ENCODE peak calls at places on chromosomes 5 and 9, in five cellular contexts. D is mesenchymal stem cell, C is H1, I is H9, J is IMR-90. E is an unnamed sample.

GRCh38 chr5:136191304-136192014 is 1.5 kb downstream of the SMIM32 start:
- DNase-seq in D (peak), C (no peak), I (peak), J (peak), E (no peak)

GRCh38 chr5:143931389-143931984 is 119.5 kb downstream of the HMHB1 start:
- DNase-seq in D (no peak), C (no peak), I (no peak), J (no peak), E (no peak)

GRCh38 chr9:127589955-127590370 is 22.1 kb upstream of the STXBP1 start:
- DNase-seq in D (peak), C (peak), I (peak), J (peak), E (peak)

GRCh38 chr5:33441241-33441844 is 578 bp downstream of the TARS1 start:
- DNase-seq in D (no peak), C (no peak), I (no peak), J (peak), E (no peak)

GRCh38 chr9:7439355-7439978 is 360.1 kb downstream of the DMAC1 start:
- DNase-seq in D (peak), C (no peak), I (no peak), J (peak), E (no peak)

GRCh38 chr5:2141254-2142000 is 258.7 kb upstream of the IRX4 start:
- DNase-seq in D (no peak), C (no peak), I (peak), J (no peak), E (no peak)

GRCh38 chr5:84724683-84725082 is 340.0 kb upstream of the EDIL3 start:
- DNase-seq in D (peak), C (no peak), I (no peak), J (peak), E (no peak)

GRCh38 chr5:147854331-147854730 is 22.9 kb upstream of the SPINK1 start:
- DNase-seq in D (no peak), C (no peak), I (no peak), J (no peak), E (no peak)

GRCh38 chr5:32254987-32255900 is 57.5 kb downstream of the MTMR12 start:
- DNase-seq in D (no peak), C (no peak), I (no peak), J (peak), E (no peak)

GRCh38 chr5:134606726-134607125 is 25.9 kb downstream of the SAR1B start:
- DNase-seq in D (no peak), C (no peak), I (no peak), J (no peak), E (no peak)

DNA sequence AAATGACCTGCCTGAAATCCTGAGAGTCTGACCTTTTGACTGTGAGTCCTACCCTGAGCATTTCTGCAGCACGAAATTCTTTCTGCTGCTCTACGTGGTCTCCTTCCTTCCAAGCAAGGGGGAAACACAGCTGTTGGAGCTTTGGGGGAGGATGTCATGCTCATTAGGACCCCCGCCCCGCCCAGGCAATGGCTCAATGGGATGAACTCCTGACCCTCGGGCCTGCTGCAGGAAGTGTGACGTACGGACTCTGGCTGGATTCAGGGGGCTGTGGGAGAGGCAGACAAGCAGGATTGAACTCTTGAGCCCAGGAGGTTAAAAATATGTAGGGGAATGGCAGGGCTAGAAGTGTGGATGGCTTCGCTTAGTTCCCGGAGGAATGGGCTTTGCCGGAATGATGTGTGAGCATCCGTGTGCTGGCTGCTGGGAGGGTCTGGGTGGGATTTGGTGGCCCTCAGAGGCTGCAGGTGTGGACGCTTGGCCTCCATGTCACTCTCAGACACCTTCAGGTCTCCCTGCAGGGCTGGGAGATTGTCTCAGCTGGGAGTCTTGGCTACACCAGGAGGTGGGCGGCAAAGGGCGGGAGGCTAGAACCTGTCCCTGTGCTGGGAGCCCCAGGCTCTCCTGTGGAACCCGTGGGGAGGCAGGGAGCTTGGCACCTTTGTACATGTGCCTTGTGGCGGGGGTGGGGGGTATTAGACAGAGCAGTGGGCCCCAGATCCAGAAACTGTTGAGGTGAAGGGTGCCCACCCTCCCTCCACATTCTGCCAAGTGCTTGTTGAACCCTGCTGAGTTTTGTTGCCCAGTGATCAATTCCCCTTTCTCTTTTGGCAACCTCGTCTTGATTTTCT is 26.3 kb downstream of the STC2 start:
- DNase-seq in D (no peak), C (no peak), I (no peak), J (no peak), E (peak)
- H3K14ac ChIP-seq in D (peak), C (no peak), I (no peak), J (peak), E (no peak)

GRCh38 chr9:134357631-134358025 is 31.4 kb downstream of the RXRA start:
- DNase-seq in D (no peak), C (no peak), I (no peak), J (no peak), E (no peak)

GRCh38 chr9:134358968-134359319 is 32.7 kb downstream of the RXRA start:
- DNase-seq in D (no peak), C (no peak), I (no peak), J (no peak), E (no peak)

GRCh38 chr9:134356496-134357470 is 30.5 kb downstream of the RXRA start:
- DNase-seq in D (no peak), C (no peak), I (no peak), J (no peak), E (no peak)

GRCh38 chr9:134359493-134360179 is 33.4 kb downstream of the RXRA start:
- DNase-seq in D (no peak), C (no peak), I (no peak), J (no peak), E (no peak)

DNA sequence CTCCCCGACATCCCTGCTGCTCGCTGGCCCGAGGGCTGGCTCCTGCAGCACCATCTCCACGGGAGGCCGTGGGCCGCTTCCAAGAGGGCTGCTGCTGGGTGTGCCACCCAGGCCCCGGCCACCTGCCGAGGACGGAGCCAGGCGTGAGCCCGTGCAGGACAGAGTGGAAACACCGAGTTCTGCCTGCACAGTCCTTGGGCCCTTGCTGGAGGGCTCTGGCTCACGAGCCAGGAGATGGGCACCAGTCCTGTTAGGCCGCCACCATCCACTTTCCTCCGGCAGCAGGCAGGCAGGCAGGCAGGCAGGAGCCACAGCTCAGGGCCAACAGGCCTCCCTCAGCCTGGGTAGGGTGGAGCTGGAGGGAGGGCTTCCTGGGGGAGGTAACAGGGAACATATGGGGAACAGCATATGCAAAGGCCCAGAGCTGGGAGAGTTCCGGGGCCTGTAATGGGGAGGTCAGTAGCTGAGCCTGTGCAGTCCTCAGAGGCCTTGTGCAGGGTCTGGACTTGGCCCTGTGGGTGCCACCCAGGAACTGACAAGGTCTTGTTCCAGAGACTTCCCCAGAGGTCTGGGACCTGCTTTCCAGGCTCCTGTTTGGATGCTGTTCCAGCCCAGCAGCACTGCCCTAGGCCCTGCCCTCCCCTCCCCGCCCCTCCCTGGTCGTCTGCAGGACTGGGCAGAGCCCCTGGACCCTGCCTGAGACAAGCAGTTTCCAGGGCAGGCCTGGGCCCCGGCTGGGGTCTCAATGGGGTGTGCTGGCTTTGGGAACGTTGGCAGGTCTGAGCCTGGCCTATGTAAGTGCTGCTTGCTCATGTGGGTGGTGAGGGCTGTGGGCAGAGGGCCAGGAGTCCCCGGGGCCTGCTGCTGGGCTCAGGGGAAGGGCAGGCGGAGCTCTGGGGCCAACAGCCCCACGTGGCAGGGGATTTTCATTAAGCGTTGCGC is 32.0 kb downstream of the RXRA start:
- DNase-seq in D (no peak), C (no peak), I (no peak), J (peak), E (no peak)
- H3K14ac ChIP-seq in D (peak), C (no peak), I (no peak), J (no peak), E (peak)

GRCh38 chr5:150623878-150624216 is 16.6 kb upstream of the SYNPO start:
- DNase-seq in D (no peak), C (no peak), I (no peak), J (no peak), E (no peak)

GRCh38 chr5:150623152-150623877 is 17.1 kb upstream of the SYNPO start:
- DNase-seq in D (no peak), C (no peak), I (no peak), J (peak), E (no peak)

GRCh38 chr5:150625164-150625535 is 15.3 kb upstream of the SYNPO start:
- DNase-seq in D (no peak), C (no peak), I (no peak), J (no peak), E (no peak)

GRCh38 chr5:150625831-150626746 is 14.4 kb upstream of the SYNPO start:
- DNase-seq in D (no peak), C (no peak), I (no peak), J (no peak), E (no peak)

GRCh38 chr5:150624334-150625163 is 15.9 kb upstream of the SYNPO start:
- DNase-seq in D (no peak), C (no peak), I (peak), J (no peak), E (no peak)
- H3K14ac ChIP-seq in D (peak), C (no peak), I (no peak), J (no peak), E (peak)

DNA sequence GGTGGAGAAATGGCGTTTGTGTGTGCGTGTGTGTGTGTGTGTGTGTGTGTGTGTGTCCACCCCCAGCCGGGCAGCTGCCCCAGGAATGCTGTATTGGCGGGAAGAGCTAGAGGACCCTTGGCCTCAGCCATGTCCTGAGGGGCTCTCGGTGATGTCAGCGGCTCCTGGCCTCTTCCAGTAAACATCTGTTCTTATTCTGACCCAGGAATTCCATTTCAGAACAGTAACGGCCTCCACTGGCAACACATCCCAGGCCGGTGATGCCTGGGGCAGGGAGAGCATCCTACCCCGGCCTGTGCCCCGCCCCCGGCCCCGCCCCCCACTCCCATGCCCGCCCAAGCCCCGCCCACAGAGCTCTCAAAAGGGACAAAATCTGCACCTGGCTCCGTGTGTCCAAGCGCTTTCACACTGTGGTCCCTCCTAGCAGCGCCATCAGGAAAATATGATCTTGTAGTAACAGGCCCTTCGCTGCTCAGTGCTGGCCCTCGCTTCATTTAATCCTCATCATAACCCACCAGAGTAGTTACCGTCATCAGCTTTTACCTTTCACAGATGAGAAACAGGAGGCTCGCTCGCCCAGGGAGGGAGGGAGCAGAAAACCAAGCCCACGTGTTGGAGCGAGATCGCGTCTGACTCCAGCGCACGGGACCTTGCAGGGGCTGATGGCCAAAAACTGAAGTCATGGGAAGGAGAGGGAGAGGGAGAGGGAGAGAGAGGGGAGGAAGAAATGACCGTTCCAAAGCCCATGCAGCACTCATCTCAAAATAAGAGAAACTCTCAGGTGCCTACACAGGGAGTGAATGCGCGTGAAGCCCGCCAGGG is 18.9 kb downstream of the ADAMTS2 start:
- DNase-seq in D (peak), C (peak), I (peak), J (peak), E (no peak)
- H3K14ac ChIP-seq in D (no peak), C (no peak), I (peak), J (no peak), E (no peak)